ENCODE peak calls at places on chromosomes 4 and X, in seven cellular contexts. Z is neural crest cell, S is fibroblast of mammary gland, V is A673, L is epithelial cell of esophagus, D is cardiac muscle cell, U is adrenal gland. M is an unnamed sample.

GRCh38 chrX:74421181-74422028 is at the start of gene SLC16A2:
- DNase-seq in Z (peak), S (peak), V (peak), L (peak), D (peak), U (peak), M (peak)

GRCh38 chr4:41216294-41217019 is 2.1 kb upstream of the APBB2 start:
- DNase-seq in Z (peak), S (peak), V (peak), L (peak), D (peak), U (peak), M (no peak)

GRCh38 chrX:19832186-19832965 is 55.0 kb downstream of the SH3KBP1 start:
- DNase-seq in Z (no peak), S (no peak), V (no peak), L (no peak), D (no peak), U (no peak), M (no peak)

GRCh38 chr4:127203561-127204260 is 429.0 kb upstream of the INTU start:
- DNase-seq in Z (no peak), S (peak), V (no peak), L (peak), D (peak), U (no peak), M (no peak)

GRCh38 chr4:103429283-103429682 is 231.1 kb upstream of the CENPE start:
- DNase-seq in Z (no peak), S (no peak), V (peak), L (no peak), D (no peak), U (no peak), M (no peak)

GRCh38 chrX:153818571-153819397 is 11.6 kb downstream of the PDZD4 start:
- DNase-seq in Z (peak), S (no peak), V (peak), L (no peak), D (peak), U (no peak), M (peak)

GRCh38 chr4:133084421-133084820 is 64.7 kb upstream of the PCDH10 start:
- DNase-seq in Z (no peak), S (no peak), V (no peak), L (no peak), D (no peak), U (no peak), M (no peak)

GRCh38 chr4:145830699-145831098 is 107.9 kb downstream of the ZNF827 start:
- DNase-seq in Z (no peak), S (no peak), V (no peak), L (no peak), D (no peak), U (no peak), M (no peak)

GRCh38 chrX:151019837-151020236 is 36.7 kb downstream of the HMGB3 start:
- DNase-seq in Z (no peak), S (peak), V (no peak), L (peak), D (peak), U (no peak), M (no peak)

GRCh38 chrX:115344885-115345653 is 55.6 kb downstream of the LUZP4 start:
- DNase-seq in Z (no peak), S (peak), V (peak), L (peak), D (peak), U (peak), M (no peak)

GRCh38 chr4:72295966-72296557 is 264.3 kb downstream of the NPFFR2 start:
- DNase-seq in Z (no peak), S (peak), V (peak), L (peak), D (peak), U (no peak), M (no peak)

GRCh38 chrX:1387141-1387776 is 4.7 kb downstream of the SLC25A6 start:
- DNase-seq in Z (no peak), S (no peak), V (no peak), L (no peak), D (no peak), U (peak), M (no peak)

GRCh38 chr4:113331811-113332210 is 282.4 kb downstream of the ANK2 start:
- DNase-seq in Z (no peak), S (no peak), V (no peak), L (no peak), D (no peak), U (no peak), M (no peak)

GRCh38 chrX:6021316-6022091 is 207.2 kb downstream of the NLGN4X start:
- DNase-seq in Z (peak), S (peak), V (peak), L (peak), D (peak), U (no peak), M (no peak)

GRCh38 chr4:123953556-123953955 is 557.0 kb downstream of the SPRY1 start:
- DNase-seq in Z (no peak), S (no peak), V (no peak), L (no peak), D (no peak), U (no peak), M (no peak)

GRCh38 chr4:10983274-10983673 is 298.7 kb upstream of the CLNK start:
- DNase-seq in Z (no peak), S (no peak), V (no peak), L (peak), D (no peak), U (no peak), M (no peak)

GRCh38 chr4:37970702-37971101 is 10.5 kb downstream of the PTTG2 start:
- DNase-seq in Z (no peak), S (peak), V (peak), L (peak), D (peak), U (peak), M (peak)

GRCh38 chrX:129793604-129794191 is 13.9 kb downstream of the SASH3 start:
- DNase-seq in Z (no peak), S (no peak), V (no peak), L (no peak), D (no peak), U (no peak), M (no peak)

GRCh38 chr4:20383283-20383682 is 131.6 kb downstream of the SLIT2 start:
- DNase-seq in Z (no peak), S (no peak), V (no peak), L (no peak), D (no peak), U (no peak), M (no peak)

GRCh38 chrX:77431227-77431626 is 16.0 kb upstream of the FGF16 start:
- DNase-seq in Z (no peak), S (peak), V (peak), L (no peak), D (peak), U (no peak), M (no peak)

GRCh38 chr4:89784686-89785227 is 52.2 kb downstream of the SNCA start:
- DNase-seq in Z (no peak), S (no peak), V (no peak), L (no peak), D (peak), U (no peak), M (no peak)

GRCh38 chr4:37674446-37674845 is 11.7 kb downstream of the RELL1 start:
- DNase-seq in Z (no peak), S (no peak), V (peak), L (no peak), D (no peak), U (no peak), M (no peak)

GRCh38 chr4:126233483-126233882 is 918.7 kb downstream of the FAT4 start:
- DNase-seq in Z (no peak), S (no peak), V (no peak), L (no peak), D (no peak), U (no peak), M (no peak)

GRCh38 chrX:55161581-55161980 is 58.6 kb upstream of the PAGE5 start:
- DNase-seq in Z (no peak), S (peak), V (no peak), L (no peak), D (peak), U (no peak), M (no peak)

GRCh38 chr4:1052231-1052671 is 40.8 kb downstream of the FGFRL1 start:
- DNase-seq in Z (no peak), S (no peak), V (no peak), L (no peak), D (no peak), U (no peak), M (no peak)

GRCh38 chr4:74934016-74934821 is 1.3 kb downstream of the PARM1 start:
- DNase-seq in Z (peak), S (peak), V (peak), L (peak), D (peak), U (peak), M (no peak)

GRCh38 chr4:33262809-33263208 is 2542.6 kb downstream of the PCDH7 start:
- DNase-seq in Z (no peak), S (peak), V (no peak), L (peak), D (no peak), U (no peak), M (no peak)

GRCh38 chrX:10512258-10512657 is 108.1 kb downstream of the MID1 start:
- DNase-seq in Z (no peak), S (peak), V (peak), L (peak), D (peak), U (no peak), M (no peak)

GRCh38 chr4:7424553-7425111 is 10.1 kb downstream of the PSAPL1 start:
- DNase-seq in Z (no peak), S (no peak), V (no peak), L (no peak), D (no peak), U (no peak), M (peak)

GRCh38 chr4:72974694-72975487 is 94.6 kb downstream of the COX18 start:
- DNase-seq in Z (no peak), S (no peak), V (peak), L (no peak), D (peak), U (no peak), M (no peak)

GRCh38 chrX:104370089-104370488 is 115.4 kb upstream of the ESX1 start:
- DNase-seq in Z (no peak), S (peak), V (peak), L (peak), D (peak), U (no peak), M (no peak)

GRCh38 chrX:107119281-107119680 is 659 bp upstream of the RBM41 start:
- DNase-seq in Z (no peak), S (peak), V (no peak), L (no peak), D (no peak), U (no peak), M (no peak)

GRCh38 chrX:110002300-110003166 is at the start of gene TMEM164:
- DNase-seq in Z (peak), S (peak), V (peak), L (peak), D (peak), U (peak), M (peak)
- TF ChIP-seq CTCF in Z (peak), S (no peak), V (no peak), L (no peak), D (no peak), U (peak), M (no peak)

GRCh38 chr4:2572076-2572475 is 35.6 kb downstream of the FAM193A start:
- DNase-seq in Z (no peak), S (no peak), V (no peak), L (no peak), D (no peak), U (no peak), M (no peak)
- TF ChIP-seq CTCF in Z (no peak), S (no peak), V (no peak), L (no peak), D (no peak), U (no peak), M (no peak)

GRCh38 chr4:152957437-152958185 is 21.5 kb downstream of the FHDC1 start:
- DNase-seq in Z (no peak), S (no peak), V (no peak), L (no peak), D (peak), U (peak), M (peak)
- TF ChIP-seq CTCF in Z (no peak), S (no peak), V (no peak), L (no peak), D (peak), U (no peak), M (no peak)

GRCh38 chrX:40471965-40472648 is 108.7 kb upstream of the ATP6AP2 start:
- DNase-seq in Z (no peak), S (peak), V (peak), L (peak), D (peak), U (no peak), M (no peak)
- TF ChIP-seq CTCF in Z (no peak), S (no peak), V (no peak), L (peak), D (no peak), U (no peak), M (no peak)